ENCODE peak calls at places on chromosome 14, in seven cellular contexts. M is neural progenitor cell, B is aorta, K is psoas muscle, O is thoracic aorta, W is Peyer's patch, C is lung. F is an unnamed sample.

GRCh38 chr14:61258985-61259384 is 22.2 kb downstream of the TMEM30B start:
- DNase-seq in W (no peak), C (no peak), K (no peak), B (no peak), M (no peak), O (no peak), F (no peak)

GRCh38 chr14:30551460-30551859 is 7.5 kb upstream of the G2E3 start:
- DNase-seq in K (no peak), M (no peak), C (no peak), B (no peak), O (no peak), W (no peak), F (no peak)

GRCh38 chr14:83163016-83163415 is 1629.4 kb upstream of the SEL1L start:
- DNase-seq in M (no peak), W (no peak), C (no peak), B (no peak), K (no peak), O (no peak), F (no peak)

GRCh38 chr14:65433646-65434045 is 21.1 kb downstream of the FUT8 start:
- DNase-seq in W (no peak), B (no peak), C (no peak), M (no peak), K (no peak), O (no peak), F (no peak)

GRCh38 chr14:68649461-68650189 is 143.2 kb downstream of the ZFP36L1 start:
- DNase-seq in K (no peak), B (no peak), O (no peak), M (no peak), C (no peak), W (no peak), F (no peak)

GRCh38 chr14:58752782-58753181 is 115.0 kb downstream of the DACT1 start:
- DNase-seq in O (no peak), B (peak), K (peak), C (peak), W (no peak), M (no peak), F (peak)

GRCh38 chr14:103207404-103208072 is 84.3 kb downstream of the TNFAIP2 start:
- DNase-seq in K (peak), W (no peak), M (peak), B (peak), O (no peak), C (no peak), F (no peak)

GRCh38 chr14:106883218-106883692 is 1356.9 kb downstream of the TMEM121 start:
- DNase-seq in B (peak), M (no peak), W (no peak), K (peak), O (no peak), C (no peak), F (no peak)

GRCh38 chr14:103696027-103696402 is 19.2 kb downstream of the XRCC3 start:
- DNase-seq in W (no peak), K (no peak), C (no peak), O (no peak), B (peak), M (no peak), F (no peak)

GRCh38 chr14:76761198-76761848 is at the start of gene VASH1:
- DNase-seq in B (peak), K (peak), M (peak), C (peak), W (peak), O (no peak), F (peak)

GRCh38 chr14:52067873-52068740 is 752 bp downstream of the NID2 start:
- DNase-seq in O (no peak), C (no peak), W (no peak), B (peak), M (peak), K (peak), F (no peak)

GRCh38 chr14:32251530-32251929 is 48.5 kb upstream of the RNU6-8 start:
- DNase-seq in M (no peak), K (no peak), B (no peak), C (no peak), O (no peak), W (no peak), F (no peak)

GRCh38 chr14:76034566-76034965 is 49.0 kb downstream of the IFT43 start:
- DNase-seq in O (no peak), C (no peak), K (no peak), W (no peak), B (no peak), M (no peak), F (no peak)

GRCh38 chr14:68448379-68448778 is 344.5 kb downstream of the ZFP36L1 start:
- DNase-seq in O (no peak), W (no peak), B (no peak), M (no peak), C (no peak), K (no peak), F (no peak)

GRCh38 chr14:59630281-59630963 is 53.8 kb upstream of the CCDC175 start:
- DNase-seq in B (peak), C (no peak), O (peak), W (no peak), K (no peak), M (peak), F (peak)

GRCh38 chr14:63933110-63933509 is 80.3 kb downstream of the SYNE2 start:
- DNase-seq in M (no peak), W (no peak), B (no peak), O (no peak), C (no peak), K (no peak), F (no peak)

GRCh38 chr14:58708004-58708403 is 70.2 kb downstream of the DACT1 start:
- DNase-seq in M (no peak), K (no peak), W (no peak), B (no peak), O (no peak), C (no peak), F (no peak)

GRCh38 chr14:52063107-52063506 is 5.8 kb downstream of the NID2 start:
- DNase-seq in K (no peak), O (no peak), M (no peak), B (no peak), C (no peak), W (no peak), F (no peak)

GRCh38 chr14:77128414-77128891 is 13.1 kb downstream of the ZDHHC22 start:
- DNase-seq in C (no peak), W (no peak), B (no peak), M (no peak), K (no peak), O (no peak), F (no peak)

GRCh38 chr14:26596722-26597030 is 1.2 kb downstream of the NOVA1 start:
- DNase-seq in M (no peak), C (no peak), K (no peak), W (no peak), B (peak), O (no peak), F (no peak)

GRCh38 chr14:52111583-52111982 is 42.7 kb upstream of the NID2 start:
- DNase-seq in O (no peak), M (no peak), K (no peak), B (no peak), C (no peak), W (no peak), F (no peak)

GRCh38 chr14:37620856-37621255 is 25.4 kb downstream of the TTC6 start:
- DNase-seq in B (no peak), C (no peak), M (no peak), W (no peak), O (no peak), K (no peak), F (no peak)

GRCh38 chr14:70188608-70189540 is at the start of gene SLC8A3:
- DNase-seq in K (peak), W (no peak), C (no peak), M (peak), O (no peak), B (peak), F (peak)

GRCh38 chr14:51081712-51082111 is 13.2 kb downstream of the TRIM9 start:
- DNase-seq in K (no peak), C (no peak), B (no peak), M (no peak), O (no peak), W (no peak), F (no peak)

GRCh38 chr14:87334997-87335675 is 657.8 kb downstream of the GALC start:
- DNase-seq in M (no peak), B (no peak), O (no peak), C (no peak), W (no peak), K (no peak), F (no peak)

GRCh38 chr14:74135386-74135785 is 50.6 kb downstream of the LIN52 start:
- DNase-seq in W (no peak), O (no peak), K (no peak), B (no peak), M (no peak), C (no peak), F (no peak)

GRCh38 chr14:92986254-92987147 is 63.6 kb downstream of the CHGA start:
- DNase-seq in O (peak), W (no peak), B (peak), K (no peak), C (peak), M (no peak), F (peak)

GRCh38 chr14:68564236-68564825 is 228.5 kb downstream of the ZFP36L1 start:
- DNase-seq in K (no peak), O (no peak), B (no peak), C (no peak), W (no peak), M (peak), F (no peak)

GRCh38 chr14:77245820-77246219 is 25.2 kb downstream of the NGB start:
- DNase-seq in W (no peak), K (no peak), C (no peak), B (no peak), O (no peak), M (no peak), F (no peak)

GRCh38 chr14:33570717-33571058 is 380.2 kb downstream of the EGLN3 start:
- DNase-seq in K (no peak), O (no peak), M (no peak), B (no peak), W (no peak), C (no peak), F (no peak)
- H3K27ac ChIP-seq in K (no peak), O (no peak), M (no peak), B (no peak), W (no peak), C (no peak), F (no peak)

DNA sequence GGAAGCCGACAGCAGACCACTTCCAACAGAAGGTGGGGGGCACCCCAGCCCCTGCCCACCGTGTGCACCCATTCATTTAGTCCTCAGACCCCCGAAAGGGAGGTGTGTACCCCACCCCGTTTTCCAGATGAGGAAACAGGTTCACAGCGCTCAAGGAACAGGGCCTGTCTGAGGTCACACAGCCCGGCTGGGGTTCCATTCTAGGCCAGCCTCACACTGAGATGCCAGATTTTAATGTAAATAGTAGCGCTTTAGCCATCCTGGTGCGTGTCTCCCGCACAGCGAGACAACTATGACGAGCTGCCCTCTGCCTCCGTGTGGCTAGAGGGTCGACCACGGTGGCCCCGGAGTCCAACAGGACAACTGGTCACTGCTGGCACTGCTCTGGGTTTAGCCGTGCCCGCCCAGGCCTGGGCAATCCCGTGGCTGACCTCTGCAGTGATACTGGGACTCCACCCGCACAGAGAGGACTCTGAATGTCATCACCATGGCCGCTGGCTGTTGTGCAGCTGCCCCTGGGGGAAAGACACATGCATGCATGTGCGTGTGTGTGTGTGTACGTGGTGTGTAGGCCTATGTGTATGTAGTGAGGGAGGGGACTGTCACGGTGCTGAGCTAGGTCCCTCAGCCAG is 31.7 kb downstream of the BEGAIN start:
- DNase-seq in C (no peak), O (no peak), W (no peak), B (no peak), K (no peak), M (no peak), F (no peak)
- H3K27ac ChIP-seq in C (no peak), O (no peak), W (no peak), B (no peak), K (no peak), M (no peak), F (no peak)

GRCh38 chr14:34824826-34825225 is 50.3 kb downstream of the BAZ1A start:
- DNase-seq in W (no peak), M (no peak), O (no peak), C (no peak), B (no peak), K (no peak), F (no peak)

GRCh38 chr14:34824256-34824655 is 50.9 kb downstream of the BAZ1A start:
- DNase-seq in O (no peak), W (no peak), K (no peak), B (no peak), M (no peak), C (no peak), F (no peak)

GRCh38 chr14:34826661-34827060 is 48.5 kb downstream of the BAZ1A start:
- DNase-seq in K (no peak), M (no peak), C (no peak), O (no peak), W (no peak), B (no peak), F (no peak)
- H3K27ac ChIP-seq in K (no peak), M (no peak), C (no peak), O (no peak), W (no peak), B (no peak), F (no peak)

GRCh38 chr14:95300002-95300696 is 19.6 kb downstream of the CLMN start:
- DNase-seq in W (peak), B (no peak), K (no peak), O (no peak), C (no peak), M (no peak), F (peak)
- H3K27ac ChIP-seq in W (no peak), B (no peak), K (no peak), O (no peak), C (no peak), M (no peak), F (peak)

GRCh38 chr14:54654600-54654999 is 87.7 kb downstream of the SAMD4A start:
- DNase-seq in K (no peak), W (no peak), C (no peak), B (no peak), O (no peak), M (no peak), F (no peak)

GRCh38 chr14:54662491-54663116 is 95.7 kb downstream of the SAMD4A start:
- DNase-seq in O (no peak), C (no peak), B (no peak), W (no peak), M (peak), K (no peak), F (no peak)

GRCh38 chr14:54658836-54659235 is 91.9 kb downstream of the SAMD4A start:
- DNase-seq in B (no peak), W (no peak), O (no peak), K (no peak), M (no peak), C (no peak), F (no peak)

GRCh38 chr14:54660712-54661111 is 93.8 kb downstream of the SAMD4A start:
- DNase-seq in W (no peak), O (no peak), K (no peak), C (no peak), B (no peak), M (no peak), F (no peak)

GRCh38 chr14:54659365-54659764 is 92.4 kb downstream of the SAMD4A start:
- DNase-seq in B (no peak), M (no peak), C (no peak), W (no peak), O (no peak), K (no peak), F (no peak)
- H3K27ac ChIP-seq in B (no peak), M (no peak), C (no peak), W (no peak), O (no peak), K (no peak), F (no peak)

GRCh38 chr14:99791476-99792283 is 1.5 kb upstream of the EML1 start:
- DNase-seq in K (no peak), W (no peak), M (no peak), B (no peak), C (no peak), O (no peak), F (no peak)

GRCh38 chr14:99790978-99791376 is 2.2 kb upstream of the EML1 start:
- DNase-seq in M (no peak), B (no peak), W (no peak), O (no peak), K (no peak), C (no peak), F (peak)

GRCh38 chr14:99793213-99794155 is at the start of gene EML1:
- DNase-seq in K (peak), B (peak), M (peak), W (peak), O (no peak), C (peak), F (peak)

GRCh38 chr14:99794156-99794780 is 1.1 kb downstream of the EML1 start:
- DNase-seq in C (no peak), K (no peak), B (no peak), M (no peak), O (no peak), W (no peak), F (no peak)

GRCh38 chr14:99792551-99793212 is 531 bp upstream of the EML1 start:
- DNase-seq in B (peak), M (peak), C (no peak), O (no peak), W (no peak), K (peak), F (peak)
- H3K27ac ChIP-seq in B (peak), M (no peak), C (peak), O (peak), W (peak), K (peak), F (peak)